ENCODE peak calls at places on chromosomes 16 and 17, in six cellular contexts. S, P, N, X, Y and A are unnamed samples.

GRCh38 chr16:28096974-28097373 is 33.5 kb upstream of the GSG1L start:
- DNase-seq in S (no peak), P (no peak), N (peak; percentile 15), X (no peak), Y (no peak), A (no peak)

GRCh38 chr16:83992624-83993023 is 24.6 kb downstream of the NECAB2 start:
- DNase-seq in S (peak; percentile 17), P (peak; percentile 49), N (peak; percentile 79), X (peak; percentile 21), Y (peak; percentile 66), A (no peak)

GRCh38 chr16:58128721-58129096 is 472 bp downstream of the CFAP20 start:
- DNase-seq in S (no peak), P (peak; percentile 15), N (peak; percentile 39), X (no peak), Y (no peak), A (no peak)

GRCh38 chr16:67243481-67243880 is 3.8 kb downstream of the FHOD1 start:
- DNase-seq in S (no peak), P (no peak), N (no peak), X (no peak), Y (peak; percentile 66), A (no peak)

GRCh38 chr17:1829579-1830257 is at the start of the genes RPA1 and SMYD4:
- DNase-seq in S (no peak), P (peak; percentile 91), N (peak; percentile 98), X (peak; percentile 68), Y (peak; percentile 87), A (peak; percentile 29)

GRCh38 chr16:66250686-66251405 is 115.6 kb upstream of the CDH5 start:
- DNase-seq in S (no peak), P (peak; percentile 84), N (peak; percentile 74), X (no peak), Y (peak; percentile 43), A (peak; percentile 81)

GRCh38 chr16:622920-623280 is 7.9 kb upstream of the WFIKKN1 start:
- DNase-seq in S (no peak), P (no peak), N (no peak), X (no peak), Y (no peak), A (no peak)

GRCh38 chr16:48535831-48536599 is 74.0 kb downstream of the N4BP1 start:
- DNase-seq in S (no peak), P (peak; percentile 62), N (peak; percentile 70), X (peak; percentile 77), Y (peak; percentile 64), A (no peak)

GRCh38 chr16:88382491-88383400 is at the start of gene ZNF469:
- DNase-seq in S (no peak), P (peak; percentile 14), N (peak; percentile 77), X (no peak), Y (no peak), A (no peak)

GRCh38 chr16:49575352-49576172 is 202.0 kb downstream of the C16orf78 start:
- DNase-seq in S (no peak), P (peak; percentile 48), N (no peak), X (no peak), Y (peak; percentile 40), A (no peak)

GRCh38 chr16:6947291-6947690 is 385.4 kb upstream of the RBFOX1 start:
- DNase-seq in S (no peak), P (no peak), N (no peak), X (no peak), Y (no peak), A (no peak)

GRCh38 chr17:31926100-31926729 is 10.6 kb upstream of the SUZ12 start:
- DNase-seq in S (no peak), P (no peak), N (no peak), X (no peak), Y (no peak), A (no peak)

GRCh38 chr17:81871387-81872120 is 417 bp upstream of the ARHGDIA start:
- DNase-seq in S (no peak), P (peak; percentile 95), N (peak; percentile 95), X (peak; percentile 60), Y (peak; percentile 96), A (no peak)

GRCh38 chr17:60888812-60889709 is 211.4 kb downstream of the BCAS3 start:
- DNase-seq in S (no peak), P (no peak), N (peak; percentile 10), X (no peak), Y (no peak), A (no peak)

GRCh38 chr17:74924250-74924948 is at the start of gene OTOP2:
- DNase-seq in S (no peak), P (peak; percentile 35), N (no peak), X (no peak), Y (peak; percentile 34), A (no peak)

GRCh38 chr17:51807460-51807859 is 351.1 kb downstream of the CA10 start:
- DNase-seq in S (no peak), P (no peak), N (no peak), X (no peak), Y (no peak), A (no peak)

GRCh38 chr17:67696853-67697505 is 20.8 kb upstream of the NOL11 start:
- DNase-seq in S (no peak), P (no peak), N (no peak), X (no peak), Y (no peak), A (no peak)

GRCh38 chr17:41654134-41654907 is 29.9 kb upstream of the KRT17 start:
- DNase-seq in S (no peak), P (no peak), N (no peak), X (peak; percentile 99), Y (no peak), A (no peak)

GRCh38 chr16:2009302-2009711 is 314 bp downstream of the ZNF598 start:
- DNase-seq in S (no peak), P (peak; percentile 22), N (peak; percentile 45), X (no peak), Y (no peak), A (no peak)

GRCh38 chr16:89349947-89350633 is 132.6 kb downstream of the ZNF778 start:
- DNase-seq in S (no peak), P (no peak), N (no peak), X (no peak), Y (no peak), A (no peak)

GRCh38 chr17:61466246-61466645 is 14.0 kb downstream of the TBX4 start:
- DNase-seq in S (no peak), P (no peak), N (no peak), X (no peak), Y (no peak), A (no peak)

GRCh38 chr17:82702161-82702932 is 3.8 kb upstream of the RAB40B start:
- DNase-seq in S (no peak), P (no peak), N (peak; percentile 33), X (no peak), Y (no peak), A (no peak)

GRCh38 chr17:34318474-34318873 is 761 bp upstream of the CCL8 start:
- DNase-seq in S (no peak), P (no peak), N (no peak), X (no peak), Y (no peak), A (no peak)

GRCh38 chr17:38410201-38410600 is 18.1 kb upstream of the ARHGAP23 start:
- DNase-seq in S (no peak), P (no peak), N (no peak), X (no peak), Y (no peak), A (no peak)
- H3K4me3 ChIP-seq in S (no peak overlapping the region), P (no peak overlapping the region), N (no peak overlapping the region), X (no peak overlapping the region), Y (no peak overlapping the region), A (no peak overlapping the region)

GRCh38 chr17:36935681-36936454 is 1.4 kb upstream of the LHX1 start:
- DNase-seq in S (no peak), P (no peak), N (no peak), X (no peak), Y (no peak), A (no peak)

GRCh38 chr17:36933174-36934143 is 3.8 kb upstream of the LHX1 start:
- DNase-seq in S (no peak), P (no peak), N (no peak), X (no peak), Y (no peak), A (no peak)

GRCh38 chr17:36934759-36935630 is 2.3 kb upstream of the LHX1 start:
- DNase-seq in S (no peak), P (no peak), N (no peak), X (no peak), Y (no peak), A (no peak)

GRCh38 chr17:36932383-36933173 is 4.7 kb upstream of the LHX1 start:
- DNase-seq in S (no peak), P (no peak), N (no peak), X (no peak), Y (no peak), A (no peak)

GRCh38 chr17:36934144-36934758 is 3.0 kb upstream of the LHX1 start:
- DNase-seq in S (no peak), P (no peak), N (no peak), X (no peak), Y (no peak), A (no peak)
- H3K4me3 ChIP-seq in S (no peak overlapping the region), P (peak overlapping the region; percentile 55), N (no peak overlapping the region), X (no peak overlapping the region), Y (no peak overlapping the region), A (no peak overlapping the region)

GRCh38 chr17:57294629-57295501 is 38.5 kb downstream of the MSI2 start:
- DNase-seq in S (no peak), P (peak; percentile 38), N (no peak), X (peak; percentile 30), Y (peak; percentile 74), A (no peak)
- H3K4me3 ChIP-seq in S (no peak overlapping the region), P (no peak overlapping the region), N (no peak overlapping the region), X (no peak overlapping the region), Y (no peak overlapping the region), A (no peak overlapping the region)

DNA sequence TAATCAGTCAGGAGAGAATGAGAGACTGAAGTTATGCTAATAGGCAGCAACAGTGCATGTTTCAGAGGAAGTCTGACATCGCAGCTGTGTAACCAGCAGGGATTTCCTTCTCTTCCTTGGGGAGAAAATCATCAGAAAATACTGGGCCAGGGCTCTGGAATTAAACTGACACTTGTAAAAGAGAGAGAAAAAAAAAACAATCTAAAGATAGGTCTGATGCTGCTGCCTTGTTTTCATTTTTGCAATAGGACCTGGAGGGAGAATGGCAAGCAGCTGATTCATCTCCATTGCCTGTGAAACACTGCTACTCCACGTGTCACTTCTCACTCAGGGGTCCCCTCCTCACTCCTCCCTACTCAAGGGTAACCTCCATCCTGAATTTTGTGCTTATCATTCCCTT is 17.7 kb upstream of the CORO6 start:
- DNase-seq in S (peak; percentile 50), P (no peak), N (peak; percentile 74), X (peak; percentile 66), Y (no peak), A (no peak)
- H3K4me3 ChIP-seq in S (no peak overlapping the region), P (no peak overlapping the region), N (peak overlapping the region; percentile 18), X (no peak overlapping the region), Y (no peak overlapping the region), A (no peak overlapping the region)

DNA sequence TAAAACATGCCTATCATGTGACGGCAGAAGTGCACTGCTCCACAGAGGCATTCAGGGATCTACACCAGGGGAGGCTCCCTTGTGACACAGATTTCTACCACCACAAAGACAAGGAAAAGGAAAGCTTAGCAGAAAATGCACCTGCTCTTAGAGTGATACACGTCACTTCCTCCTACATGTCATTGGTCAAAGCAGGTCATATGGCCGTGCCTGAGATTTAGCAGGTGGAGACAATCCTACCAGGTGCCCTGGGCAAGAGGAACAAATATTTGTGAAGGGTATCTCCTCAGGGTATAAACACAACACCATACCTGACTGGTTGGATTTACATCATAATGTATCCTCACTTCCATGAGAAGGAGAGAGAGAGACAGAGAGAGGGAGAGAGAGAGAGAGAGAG is 362.1 kb downstream of the HS3ST4 start:
- DNase-seq in S (no peak), P (no peak), N (no peak), X (no peak), Y (no peak), A (no peak)
- H3K4me3 ChIP-seq in S (no peak overlapping the region), P (no peak overlapping the region), N (no peak overlapping the region), X (no peak overlapping the region), Y (no peak overlapping the region), A (no peak overlapping the region)

GRCh38 chr17:8563024-8563776 is 67.3 kb downstream of the MYH10 start:
- DNase-seq in S (no peak), P (no peak), N (no peak), X (no peak), Y (no peak), A (no peak)
- H3K4me3 ChIP-seq in S (no peak overlapping the region), P (no peak overlapping the region), N (no peak overlapping the region), X (no peak overlapping the region), Y (no peak overlapping the region), A (no peak overlapping the region)